ENCODE peak calls at places on chromosomes 4 and X, in five cellular contexts. W is ascending aorta, U is brain microvascular endothelial cell, Y is LNCaP clone FGC, T is PC-3. M is an unnamed sample.

GRCh38 chrX:40039887-40040286 is 57.9 kb downstream of the BCOR start:
- DNase-seq in W (no peak), U (no peak), Y (no peak), T (no peak), M (no peak)

GRCh38 chr4:108446554-108446953 is 173.8 kb upstream of the RPL34 start:
- DNase-seq in W (no peak), U (no peak), Y (no peak), T (no peak), M (no peak)

GRCh38 chrX:291411-291901 is 10.3 kb downstream of the PLCXD1 start:
- DNase-seq in W (no peak), U (no peak), Y (no peak), T (no peak), M (no peak)

GRCh38 chrX:48533165-48533564 is 6.3 kb upstream of the TBC1D25 start:
- DNase-seq in W (no peak), U (no peak), Y (no peak), T (no peak), M (no peak)

GRCh38 chrX:128769511-128769910 is 717.3 kb upstream of the ACTRT1 start:
- DNase-seq in W (no peak), U (no peak), Y (no peak), T (peak), M (no peak)

GRCh38 chr4:100591156-100591876 is 73.5 kb upstream of the EMCN start:
- DNase-seq in W (no peak), U (no peak), Y (peak), T (no peak), M (no peak)

GRCh38 chrX:65689377-65689776 is 21.9 kb downstream of the MSN start:
- DNase-seq in W (no peak), U (no peak), Y (no peak), T (peak), M (no peak)

GRCh38 chrX:112512509-112512908 is 167.2 kb downstream of the LHFPL1 start:
- DNase-seq in W (no peak), U (no peak), Y (no peak), T (no peak), M (no peak)

GRCh38 chr4:38605181-38605764 is 58.7 kb upstream of the KLF3 start:
- DNase-seq in W (no peak), U (no peak), Y (no peak), T (no peak), M (no peak)

GRCh38 chr4:86630629-86631028 is 36.5 kb downstream of the PTPN13 start:
- DNase-seq in W (no peak), U (no peak), Y (no peak), T (no peak), M (no peak)

GRCh38 chr4:69830529-69831269 is 29.2 kb downstream of the SULT1E1 start:
- DNase-seq in W (no peak), U (peak), Y (peak), T (peak), M (peak)

GRCh38 chr4:45662996-45663395 is 460.9 kb downstream of the GABRG1 start:
- DNase-seq in W (no peak), U (peak), Y (peak), T (peak), M (no peak)

GRCh38 chr4:184100297-184100885 is 117.3 kb downstream of the ENPP6 start:
- DNase-seq in W (no peak), U (peak), Y (no peak), T (peak), M (no peak)

GRCh38 chr4:11904991-11905760 is 476.5 kb upstream of the HS3ST1 start:
- DNase-seq in W (no peak), U (no peak), Y (no peak), T (no peak), M (no peak)

GRCh38 chr4:1501754-1502500 is 95.7 kb upstream of the NKX1-1 start:
- DNase-seq in W (no peak), U (no peak), Y (no peak), T (no peak), M (no peak)

GRCh38 chr4:4356106-4357041 is 30.5 kb upstream of the NSG1 start:
- DNase-seq in W (no peak), U (no peak), Y (no peak), T (no peak), M (no peak)

GRCh38 chr4:824461-825062 is 1.4 kb downstream of the CPLX1 start:
- DNase-seq in W (no peak), U (no peak), Y (no peak), T (no peak), M (no peak)

GRCh38 chr4:21879187-21879586 is 69.4 kb downstream of the KCNIP4 start:
- DNase-seq in W (no peak), U (peak), Y (no peak), T (peak), M (no peak)

GRCh38 chr4:21413807-21414370 is 534.7 kb downstream of the KCNIP4 start:
- DNase-seq in W (no peak), U (no peak), Y (peak), T (no peak), M (no peak)

GRCh38 chr4:71470547-71470946 is 131.7 kb downstream of the SLC4A4 start:
- DNase-seq in W (no peak), U (no peak), Y (no peak), T (no peak), M (no peak)

GRCh38 chr4:152540293-152540674 is 4.4 kb upstream of the FBXW7 start:
- DNase-seq in W (no peak), U (no peak), Y (no peak), T (no peak), M (no peak)

GRCh38 chr4:48254381-48255072 is 15.1 kb downstream of the TEC start:
- DNase-seq in W (no peak), U (peak), Y (peak), T (no peak), M (peak)

GRCh38 chr4:156954598-156954997 is 17.0 kb downstream of the PDGFC start:
- DNase-seq in W (no peak), U (no peak), Y (no peak), T (no peak), M (no peak)

GRCh38 chr4:107561481-107561880 is 158.6 kb downstream of the PAPSS1 start:
- DNase-seq in W (no peak), U (peak), Y (no peak), T (no peak), M (no peak)

GRCh38 chr4:106366026-106366425 is 2.6 kb downstream of the GIMD1 start:
- DNase-seq in W (no peak), U (peak), Y (no peak), T (peak), M (no peak)

GRCh38 chrX:13898084-13898483 is 81.2 kb upstream of the GPM6B start:
- DNase-seq in W (no peak), U (peak), Y (no peak), T (peak), M (peak)

GRCh38 chr4:165874072-165874798 is 1.2 kb downstream of the TLL1 start:
- DNase-seq in W (no peak), U (no peak), Y (no peak), T (peak), M (no peak)

GRCh38 chrX:99938464-99938863 is 471.6 kb downstream of the PCDH19 start:
- DNase-seq in W (no peak), U (no peak), Y (no peak), T (no peak), M (no peak)

GRCh38 chrX:133375558-133376340 is 39.5 kb downstream of the GPC4 start:
- DNase-seq in W (no peak), U (no peak), Y (no peak), T (no peak), M (no peak)

GRCh38 chrX:47562615-47563243 is 1.7 kb downstream of the ARAF start:
- DNase-seq in W (no peak), U (no peak), Y (no peak), T (peak), M (no peak)

GRCh38 chr4:164716901-164717300 is 37.0 kb upstream of the SMIM31 start:
- DNase-seq in W (no peak), U (no peak), Y (no peak), T (no peak), M (no peak)

GRCh38 chr4:47686294-47686872 is 151.5 kb downstream of the CORIN start:
- DNase-seq in W (no peak), U (peak), Y (no peak), T (peak), M (no peak)

DNA sequence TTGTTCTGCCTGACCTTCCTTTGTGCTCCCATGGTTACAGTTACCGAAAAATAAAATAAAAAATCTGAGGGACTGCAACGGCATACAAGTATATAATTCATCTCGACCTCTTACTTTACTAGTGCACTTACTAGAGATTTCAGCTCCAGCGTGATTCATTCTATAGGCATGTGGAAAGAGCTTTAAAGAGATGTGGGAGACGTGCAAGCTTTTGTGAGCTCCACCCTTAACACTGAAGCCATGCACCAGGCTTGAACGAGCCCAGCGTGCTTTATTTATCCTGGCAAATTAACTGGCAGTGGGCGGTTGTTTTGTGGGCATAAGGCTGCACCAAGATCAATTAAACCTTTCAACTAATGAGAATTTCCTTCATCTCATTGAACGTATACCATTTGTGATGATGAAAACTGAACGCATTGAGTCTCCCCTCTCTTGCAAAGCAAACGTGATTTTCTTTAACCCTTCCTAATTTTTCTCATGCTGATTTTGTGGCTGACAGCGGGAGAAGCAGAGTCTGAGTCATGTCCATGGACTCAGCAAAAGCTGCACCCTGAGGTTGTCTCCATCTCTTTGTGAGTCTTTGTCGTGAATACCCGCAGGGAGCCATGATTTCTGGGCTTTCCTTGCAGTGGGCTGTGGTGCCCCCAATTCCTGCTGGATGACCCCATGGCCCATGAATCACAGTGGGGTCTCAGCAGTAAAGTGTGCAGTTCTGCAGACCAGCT is 60.1 kb downstream of the MXRA5 start:
- DNase-seq in W (no peak), U (peak), Y (no peak), T (peak), M (peak)
- H3K4me3 ChIP-seq in W (no peak), U (peak), Y (no peak), T (peak), M (peak)

GRCh38 chr4:176272799-176273198 is 3.8 kb upstream of the ASB5 start:
- DNase-seq in W (no peak), U (no peak), Y (no peak), T (no peak), M (no peak)

GRCh38 chr4:176266026-176266425 is 3.0 kb downstream of the ASB5 start:
- DNase-seq in W (no peak), U (no peak), Y (no peak), T (no peak), M (no peak)

GRCh38 chr4:176271749-176272148 is 2.7 kb upstream of the ASB5 start:
- DNase-seq in W (no peak), U (peak), Y (no peak), T (peak), M (peak)

GRCh38 chr4:176270669-176271068 is 1.6 kb upstream of the ASB5 start:
- DNase-seq in W (no peak), U (peak), Y (no peak), T (peak), M (peak)

GRCh38 chr4:176268963-176269362 is at the start of gene ASB5:
- DNase-seq in W (no peak), U (no peak), Y (no peak), T (no peak), M (no peak)
- H3K4me3 ChIP-seq in W (no peak), U (no peak), Y (no peak), T (no peak), M (peak)

GRCh38 chrX:120014354-120015129 is 62.9 kb downstream of the RHOXF2B start:
- DNase-seq in W (no peak), U (no peak), Y (no peak), T (no peak), M (no peak)
- H3K4me3 ChIP-seq in W (peak), U (no peak), Y (peak), T (no peak), M (no peak)

DNA sequence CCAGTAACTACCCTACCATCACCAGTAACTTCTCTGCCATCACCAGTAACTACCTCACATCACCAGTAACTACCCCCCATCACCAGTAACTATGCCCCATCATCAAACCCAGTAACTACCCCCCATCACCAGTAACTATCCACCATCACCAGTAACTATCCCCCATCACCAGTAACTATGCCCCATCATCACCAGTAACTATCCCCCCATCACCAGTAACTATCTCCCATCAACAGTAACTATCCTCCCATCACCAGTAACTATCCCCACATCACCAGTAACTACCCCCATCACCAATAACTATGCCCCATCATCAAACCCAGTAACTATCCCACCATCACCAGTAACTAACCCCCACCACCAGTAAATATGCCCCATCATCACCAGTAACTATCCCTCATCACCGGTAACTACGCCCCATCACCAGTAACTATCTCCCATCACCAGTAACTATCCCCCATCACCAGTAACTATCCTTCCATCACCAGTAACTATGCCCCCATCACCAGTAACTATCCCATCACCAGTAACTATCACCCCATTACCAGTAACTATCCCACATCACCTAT is 3.0 kb downstream of the ASMTL start:
- DNase-seq in W (no peak), U (no peak), Y (no peak), T (no peak), M (no peak)
- H3K4me3 ChIP-seq in W (no peak), U (no peak), Y (no peak), T (no peak), M (no peak)

DNA sequence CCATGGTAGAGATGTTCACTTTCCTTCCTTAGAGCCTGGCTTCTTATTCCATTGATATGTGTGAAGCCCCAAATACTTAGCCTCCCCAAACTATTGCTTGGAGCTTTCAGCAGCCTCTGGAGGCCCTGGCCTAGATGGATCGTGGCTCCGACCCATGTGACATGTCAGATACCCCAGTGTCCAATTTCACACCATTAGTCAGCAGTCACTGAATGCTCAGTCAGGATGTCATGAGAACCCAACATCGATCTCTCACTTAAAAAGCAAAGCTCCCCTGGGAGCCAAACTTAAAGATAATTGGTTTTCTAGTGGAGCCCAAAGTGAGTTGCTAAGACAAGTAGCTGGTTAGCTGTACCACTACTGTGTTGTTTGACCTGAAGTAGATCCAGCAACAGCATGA is 41.6 kb upstream of the IGSF1 start:
- DNase-seq in W (no peak), U (no peak), Y (no peak), T (no peak), M (no peak)
- H3K4me3 ChIP-seq in W (no peak), U (no peak), Y (no peak), T (no peak), M (no peak)

GRCh38 chr4:40310225-40310624 is 24.9 kb upstream of the CHRNA9 start:
- DNase-seq in W (no peak), U (no peak), Y (no peak), T (no peak), M (no peak)

GRCh38 chr4:40307627-40308497 is 27.3 kb upstream of the CHRNA9 start:
- DNase-seq in W (no peak), U (no peak), Y (no peak), T (no peak), M (no peak)

GRCh38 chr4:40308528-40309122 is 26.5 kb upstream of the CHRNA9 start:
- DNase-seq in W (no peak), U (no peak), Y (no peak), T (no peak), M (no peak)

GRCh38 chr4:40306991-40307390 is 28.1 kb upstream of the CHRNA9 start:
- DNase-seq in W (no peak), U (no peak), Y (no peak), T (no peak), M (no peak)

GRCh38 chr4:40309250-40309774 is 25.8 kb upstream of the CHRNA9 start:
- DNase-seq in W (peak), U (peak), Y (peak), T (peak), M (peak)
- H3K4me3 ChIP-seq in W (no peak), U (no peak), Y (no peak), T (peak), M (no peak)

GRCh38 chrX:110938977-110939732 is 143.5 kb upstream of the CHRDL1 start:
- DNase-seq in W (no peak), U (no peak), Y (no peak), T (no peak), M (no peak)

GRCh38 chrX:110944323-110944761 is 148.7 kb upstream of the CHRDL1 start:
- DNase-seq in W (no peak), U (no peak), Y (no peak), T (no peak), M (no peak)

GRCh38 chrX:110941906-110942305 is 146.3 kb upstream of the CHRDL1 start:
- DNase-seq in W (no peak), U (no peak), Y (no peak), T (no peak), M (no peak)

GRCh38 chrX:110944793-110945466 is 149.3 kb upstream of the CHRDL1 start:
- DNase-seq in W (no peak), U (no peak), Y (no peak), T (no peak), M (no peak)
- H3K4me3 ChIP-seq in W (peak), U (no peak), Y (no peak), T (no peak), M (no peak)

DNA sequence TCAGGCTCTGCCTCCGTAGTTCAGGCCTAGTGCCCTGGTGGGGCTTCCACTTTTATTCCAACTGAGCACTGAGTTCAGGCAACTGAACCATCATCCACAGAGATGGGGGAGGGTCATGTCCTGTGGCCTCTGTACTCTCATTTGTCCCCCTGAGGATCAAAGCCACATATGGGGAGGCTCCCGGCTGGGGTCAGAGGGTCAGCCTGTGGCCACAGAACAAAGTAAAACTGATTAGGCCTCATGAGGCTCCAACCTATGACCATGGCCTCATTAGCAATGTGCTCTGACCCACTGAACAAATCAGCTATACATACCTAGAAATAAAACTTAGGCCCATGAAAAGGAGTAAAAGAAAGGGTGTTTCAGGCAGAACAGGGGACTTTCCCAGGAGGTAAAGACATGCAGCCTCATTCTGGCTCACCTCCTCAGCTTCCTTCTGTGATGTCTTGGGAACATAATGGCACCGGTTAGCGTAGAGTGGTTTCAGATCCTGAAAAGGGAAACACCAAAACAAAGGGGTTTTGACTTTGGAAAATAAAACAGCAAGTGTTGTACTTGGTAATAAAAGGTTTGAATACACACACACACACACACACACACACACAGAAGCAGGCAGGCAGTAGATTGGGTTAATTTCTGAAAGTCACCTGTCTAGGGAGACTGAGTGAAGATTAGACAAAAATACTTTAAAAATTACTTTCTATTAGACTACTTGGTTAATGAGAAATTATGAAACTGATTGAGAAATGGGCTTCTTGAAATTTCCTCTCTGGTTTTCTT is 24.3 kb downstream of the TMEM255A start:
- DNase-seq in W (no peak), U (no peak), Y (no peak), T (no peak), M (no peak)
- H3K4me3 ChIP-seq in W (no peak), U (no peak), Y (no peak), T (no peak), M (no peak)

M was measured in skeletal muscle cell.